ENCODE peak calls at places on chromosomes 4 and X, in four cellular contexts. X, W, Q and S are unnamed samples.

GRCh38 chr4:154836513-154836912 is 55.4 kb downstream of the RBM46 start:
- DNase-seq in X (no peak), W (no peak), Q (no peak), S (no peak)

GRCh38 chr4:123564758-123565346 is 168.3 kb downstream of the SPRY1 start:
- DNase-seq in X (no peak), W (peak; percentile 24), Q (no peak), S (no peak)

GRCh38 chrX:109873983-109874382 is 128.9 kb upstream of the TMEM164 start:
- DNase-seq in X (no peak), W (no peak), Q (no peak), S (no peak)

GRCh38 chr4:86338989-86339388 is 20.9 kb downstream of the MAPK10 start:
- DNase-seq in X (no peak), W (peak; percentile 50), Q (no peak), S (no peak)

GRCh38 chr4:153293675-153294057 is 50.8 kb upstream of the MND1 start:
- DNase-seq in X (no peak), W (no peak), Q (no peak), S (no peak)

GRCh38 chr4:149161247-149161646 is 654.4 kb downstream of the IQCM start:
- DNase-seq in X (no peak), W (peak; percentile 28), Q (no peak), S (no peak)

GRCh38 chr4:67035501-67035900 is 509.8 kb downstream of the CENPC start:
- DNase-seq in X (no peak), W (no peak), Q (no peak), S (no peak)

GRCh38 chr4:143728171-143728570 is 27.7 kb upstream of the FREM3 start:
- DNase-seq in X (no peak), W (no peak), Q (no peak), S (no peak)

GRCh38 chrX:25020391-25021131 is 4.8 kb upstream of the ARX start:
- DNase-seq in X (no peak), W (no peak), Q (peak; percentile 83), S (peak; percentile 55)

GRCh38 chrX:25023908-25024307 is 8.1 kb upstream of the ARX start:
- DNase-seq in X (no peak), W (no peak), Q (no peak), S (no peak)

GRCh38 chrX:25021132-25021498 is 5.3 kb upstream of the ARX start:
- DNase-seq in X (no peak), W (no peak), Q (no peak), S (no peak)

GRCh38 chrX:25019707-25020390 is 4.1 kb upstream of the ARX start:
- DNase-seq in X (no peak), W (no peak), Q (no peak), S (no peak)

GRCh38 chrX:25022499-25023325 is 6.9 kb upstream of the ARX start:
- DNase-seq in X (no peak), W (no peak), Q (peak; percentile 49), S (no peak)
- TF ChIP-seq CTCF in X (no peak), W (no peak), Q (no peak), S (no peak)

GRCh38 chr4:3670521-3671519 is 95.4 kb upstream of the ADRA2C start:
- DNase-seq in X (no peak), W (no peak), Q (peak; percentile 66), S (no peak)
- TF ChIP-seq CTCF in X (no peak), W (no peak), Q (no peak), S (no peak)

GRCh38 chrX:120301960-120302359 is 9.3 kb downstream of the TMEM255A start:
- DNase-seq in X (no peak), W (no peak), Q (no peak), S (no peak)

GRCh38 chrX:120301497-120301896 is 9.8 kb downstream of the TMEM255A start:
- DNase-seq in X (no peak), W (no peak), Q (no peak), S (no peak)

GRCh38 chrX:120297923-120298322 is 13.3 kb downstream of the TMEM255A start:
- DNase-seq in X (no peak), W (no peak), Q (no peak), S (no peak)

GRCh38 chrX:120302434-120302833 is 8.8 kb downstream of the TMEM255A start:
- DNase-seq in X (no peak), W (no peak), Q (no peak), S (no peak)

DNA sequence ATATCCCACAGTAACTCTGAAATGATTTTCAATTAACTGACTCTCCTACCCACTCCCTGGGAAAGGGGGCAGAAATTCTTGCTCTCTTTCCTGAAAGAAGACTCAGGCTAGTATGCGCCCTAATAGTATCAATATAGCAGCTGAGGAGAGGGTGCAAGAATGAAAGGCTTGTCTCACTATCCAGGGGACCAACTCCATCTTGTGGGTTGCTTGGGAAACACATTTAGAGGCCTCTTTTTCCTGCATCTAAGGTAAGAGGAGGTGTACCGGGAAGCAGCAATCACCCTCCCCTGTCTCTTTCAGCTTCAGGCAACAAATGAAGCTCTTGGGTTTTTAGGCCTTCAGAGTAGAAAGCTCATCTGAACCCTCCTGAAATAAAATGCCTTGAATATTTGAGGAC is 11.3 kb downstream of the TMEM255A start:
- DNase-seq in X (no peak), W (no peak), Q (no peak), S (no peak)
- TF ChIP-seq CTCF in X (no peak), W (no peak), Q (no peak), S (no peak)

DNA sequence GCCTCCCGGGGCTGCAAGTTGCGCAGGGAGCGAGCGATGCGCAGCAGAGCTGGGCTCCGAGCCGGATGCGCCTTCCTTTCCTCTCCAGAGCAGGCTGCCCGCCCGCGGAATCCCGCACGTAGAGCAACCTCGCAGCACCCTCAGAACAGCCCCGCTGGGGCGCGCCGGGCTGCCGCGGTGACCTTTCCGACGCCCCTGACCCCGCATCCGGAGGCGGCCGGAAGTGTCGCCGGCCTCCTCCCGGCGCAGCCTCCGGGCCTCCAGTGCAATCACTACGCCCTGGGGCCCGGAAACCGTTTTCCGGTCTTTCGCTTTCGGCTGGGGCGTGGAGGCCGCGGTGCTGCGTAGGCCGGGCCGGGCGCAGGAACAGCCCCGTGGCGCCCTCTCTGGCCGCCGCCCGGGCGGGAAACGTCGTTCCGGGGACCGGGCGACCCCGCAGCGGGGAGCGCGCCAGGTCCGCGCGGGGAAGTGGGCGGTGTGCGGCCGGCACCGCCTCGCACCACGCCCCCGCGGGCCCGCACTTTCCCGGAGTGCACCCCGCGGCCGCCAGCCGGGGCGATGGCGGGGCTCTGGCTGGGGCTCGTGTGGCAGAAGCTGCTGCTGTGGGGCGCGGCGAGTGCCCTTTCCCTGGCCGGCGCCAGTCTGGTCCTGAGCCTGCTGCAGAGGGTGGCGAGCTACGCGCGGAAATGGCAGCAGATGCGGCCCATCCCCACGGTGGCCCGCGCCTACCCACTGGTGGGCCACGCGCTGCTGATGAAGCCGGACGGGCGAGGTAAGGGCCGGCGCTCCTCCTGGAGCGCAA is at the start of gene CYP4V2:
- DNase-seq in X (peak; percentile 25), W (peak; percentile 38), Q (peak; percentile 96), S (peak; percentile 51)
- TF ChIP-seq CTCF in X (no peak), W (no peak), Q (peak; percentile 63), S (no peak)

GRCh38 chr4:101264550-101264949 is 82.8 kb downstream of the PPP3CA start:
- DNase-seq in X (no peak), W (no peak), Q (no peak), S (no peak)
- TF ChIP-seq CTCF in X (no peak), W (no peak), Q (no peak), S (no peak)

GRCh38 chr4:179626687-179627086 is 2184.4 kb upstream of the AGA start:
- DNase-seq in X (no peak), W (no peak), Q (no peak), S (no peak)
- TF ChIP-seq CTCF in X (no peak), W (no peak), Q (no peak), S (no peak)

DNA sequence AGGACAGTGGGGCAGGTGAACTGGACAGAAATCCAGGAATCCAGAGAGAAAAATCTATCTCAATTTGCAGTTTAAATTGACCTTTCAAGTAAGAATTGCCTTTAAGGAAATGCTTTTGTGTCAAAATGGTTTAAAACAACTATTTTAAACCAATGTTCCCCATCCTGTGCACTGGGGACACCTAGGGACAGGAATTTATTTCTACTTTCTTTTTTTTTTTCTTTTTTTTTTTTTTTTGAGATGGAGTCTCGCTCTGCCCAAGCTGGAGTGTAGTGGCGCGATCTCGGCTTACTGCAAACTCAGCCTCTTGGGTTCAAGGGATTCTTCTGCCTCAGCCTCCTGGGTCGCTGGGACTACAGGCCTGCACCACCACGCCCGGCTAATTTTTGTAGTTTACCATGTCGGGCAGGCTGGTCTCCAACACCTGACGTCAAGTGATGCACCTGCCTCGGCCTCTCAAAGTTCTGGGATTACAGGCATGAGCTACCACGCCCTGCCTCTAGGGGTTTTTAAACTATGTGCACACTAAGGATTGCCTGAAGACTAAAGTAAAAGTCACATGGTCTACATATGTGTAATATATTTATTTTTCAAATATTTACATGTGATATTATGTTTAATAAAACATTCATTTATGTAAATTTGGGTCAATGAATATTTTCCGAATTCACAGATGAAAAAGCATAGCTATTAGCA is 1213.4 kb downstream of the STIM2 start:
- DNase-seq in X (no peak), W (no peak), Q (no peak), S (no peak)
- TF ChIP-seq CTCF in X (no peak), W (peak; percentile 0), Q (no peak), S (no peak)

GRCh38 chr4:177175473-177175872 is 134.2 kb upstream of the NEIL3 start:
- DNase-seq in X (no peak), W (no peak), Q (no peak), S (no peak)
- TF ChIP-seq CTCF in X (no peak), W (no peak), Q (no peak), S (no peak)

GRCh38 chrX:72297953-72298730 is 7.6 kb downstream of the CITED1 start:
- DNase-seq in X (no peak), W (no peak), Q (no peak), S (no peak)
- TF ChIP-seq CTCF in X (no peak), W (peak; percentile 29), Q (no peak), S (peak; percentile 19)